ENCODE peak calls at places on chromosome 22, in four cellular contexts. Q is A549, D is HepG2, K is IMR-90. M is an unnamed sample.
A peak's percentile ranks its signal among the peaks of the same experiment; 100 is the strongest.

GRCh38 chr22:29139965-29140782 is 65.5 kb upstream of the EMID1 start:
- DNase-seq in D (peak; percentile 60), K (peak; percentile 58), Q (no peak), M (no peak)

GRCh38 chr22:43013355-43014061 is 1.4 kb downstream of the PACSIN2 start:
- DNase-seq in D (peak; percentile 27), K (no peak), Q (no peak), M (no peak)

GRCh38 chr22:46638601-46639431 is 18.6 kb downstream of the GRAMD4 start:
- DNase-seq in K (peak; percentile 33), Q (no peak), D (peak; percentile 99), M (no peak)

GRCh38 chr22:45708145-45708544 is 36.5 kb downstream of the ATXN10 start:
- DNase-seq in K (no peak), D (no peak), Q (no peak), M (no peak)

GRCh38 chr22:41288245-41288946 is 2.4 kb upstream of the RANGAP1 start:
- DNase-seq in Q (peak; percentile 71), D (peak; percentile 92), K (peak; percentile 88), M (no peak)

GRCh38 chr22:46977656-46978343 is 215.3 kb downstream of the TBC1D22A start:
- DNase-seq in Q (no peak), K (no peak), D (no peak), M (no peak)

GRCh38 chr22:46001426-46002106 is 24.6 kb upstream of the WNT7B start:
- DNase-seq in D (no peak), Q (no peak), K (no peak), M (no peak)

GRCh38 chr22:40499187-40499753 is 128.9 kb downstream of the SGSM3 start:
- DNase-seq in D (peak; percentile 84), Q (peak; percentile 60), K (peak; percentile 99), M (peak; percentile 40)

GRCh38 chr22:17120711-17121234 is 387 bp downstream of the TMEM121B start:
- DNase-seq in K (no peak), Q (no peak), D (no peak), M (peak; percentile 40)

GRCh38 chr22:47835726-47836125 is 1073.3 kb downstream of the TBC1D22A start:
- DNase-seq in Q (no peak), K (peak; percentile 6), D (peak; percentile 15), M (no peak)

GRCh38 chr22:38318792-38319773 is 1.9 kb upstream of the CSNK1E start:
- DNase-seq in Q (no peak), D (peak; percentile 30), K (no peak), M (no peak)
- H3K4me2 ChIP-seq in Q (peak overlapping the region; percentile 97), D (peak overlapping the region; percentile 91), K (no peak overlapping the region), M (no peak overlapping the region)

DNA sequence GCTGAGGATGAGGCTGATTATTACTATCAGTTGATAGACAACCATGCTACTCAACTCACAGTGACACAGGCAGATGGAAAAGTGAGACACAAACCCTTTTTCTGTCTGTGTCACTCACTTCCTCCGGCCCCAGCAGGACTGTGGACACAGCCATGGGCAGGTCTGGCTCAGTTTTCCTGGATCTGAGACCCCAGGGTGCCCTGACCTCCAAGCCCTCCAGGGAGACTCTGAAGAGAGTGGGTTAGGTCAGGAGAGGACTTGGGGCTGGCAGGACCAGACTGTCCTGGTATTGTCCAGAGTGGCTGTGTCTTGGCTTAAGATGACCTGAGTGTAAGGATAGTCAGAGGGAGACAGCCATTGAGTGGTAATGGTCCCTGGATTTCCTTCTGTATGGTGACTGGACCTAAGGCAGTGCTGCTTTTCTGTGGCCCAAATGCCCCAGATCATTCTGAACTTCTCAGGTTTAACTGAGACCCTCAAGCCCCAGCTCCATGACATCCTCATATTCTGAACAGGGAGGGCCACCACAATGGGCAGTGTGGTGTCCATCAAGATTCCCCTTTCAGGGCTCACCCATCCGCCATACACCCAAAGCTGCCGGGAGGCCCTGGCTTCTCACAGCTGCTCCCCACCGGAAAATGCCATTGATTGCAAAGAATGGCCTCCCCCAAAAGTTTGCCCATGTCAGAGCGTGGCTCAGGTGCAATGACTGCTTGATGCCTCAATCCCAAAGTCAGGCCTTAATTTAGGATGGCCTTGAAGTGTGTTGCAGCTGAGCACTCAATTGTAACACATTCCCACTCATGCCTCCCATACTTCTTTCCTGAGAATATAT is 36.2 kb upstream of the PRAME start:
- DNase-seq in K (no peak), Q (no peak), D (no peak), M (no peak)
- TF ChIP-seq RFX5 in K (no peak), Q (no peak), D (no peak), M (no peak)

GRCh38 chr22:36376265-36376664 is 11.5 kb downstream of the MYH9 start:
- DNase-seq in D (no peak), Q (no peak), K (no peak), M (no peak)

GRCh38 chr22:36377022-36377631 is 10.6 kb downstream of the MYH9 start:
- DNase-seq in K (no peak), D (no peak), Q (no peak), M (no peak)

GRCh38 chr22:36374603-36375024 is 13.2 kb downstream of the MYH9 start:
- DNase-seq in K (peak; percentile 77), D (no peak), Q (no peak), M (no peak)

GRCh38 chr22:36373258-36373579 is 14.5 kb downstream of the MYH9 start:
- DNase-seq in K (peak; percentile 9), D (no peak), Q (no peak), M (no peak)

DNA sequence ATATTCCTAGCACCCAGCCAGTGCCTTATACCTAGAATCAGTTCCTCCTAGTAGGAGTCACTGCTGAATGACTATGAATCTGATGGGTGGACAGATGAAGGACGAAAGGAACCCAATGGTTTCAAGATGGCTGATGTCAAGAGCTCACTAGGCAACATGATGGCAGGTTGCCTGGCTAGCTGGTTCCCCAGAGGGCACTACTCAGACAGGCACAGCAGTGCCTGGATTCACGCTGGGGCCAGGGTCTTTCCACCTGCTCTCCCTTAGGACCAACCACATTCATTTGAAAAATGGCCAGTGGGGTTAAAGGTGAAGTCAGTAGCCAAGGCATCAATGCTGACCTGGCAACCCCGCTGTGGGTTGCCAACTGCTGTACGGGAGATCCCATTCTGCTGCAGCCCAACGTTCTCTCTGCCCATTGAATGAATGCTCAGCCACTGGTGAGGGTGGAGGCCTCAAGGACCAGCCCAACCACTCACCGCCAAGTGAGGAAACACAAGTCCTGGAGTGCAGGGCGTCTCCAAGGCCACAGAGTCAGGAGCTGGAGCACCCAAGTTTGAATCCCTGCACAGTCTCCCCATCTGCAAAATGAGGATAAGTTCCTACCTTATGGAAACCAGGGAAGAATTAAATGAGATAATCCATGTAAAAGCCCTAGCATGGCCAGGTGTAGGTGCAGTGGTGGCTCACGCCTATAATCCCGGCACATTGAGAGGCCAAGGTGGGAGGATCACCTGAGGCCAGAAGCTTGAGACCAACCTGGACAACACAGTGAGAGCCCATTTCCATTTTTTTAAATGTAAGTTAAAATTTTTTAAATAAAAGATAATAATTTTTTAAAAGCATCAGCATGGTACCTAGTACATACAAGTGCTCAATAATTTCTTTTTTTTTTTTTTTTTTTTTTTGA is 12.4 kb downstream of the MYH9 start:
- DNase-seq in Q (no peak), K (peak; percentile 10), D (no peak), M (no peak)
- H3K4me2 ChIP-seq in Q (peak overlapping the region; percentile 58), K (peak overlapping the region; percentile 38), D (no peak overlapping the region), M (no peak overlapping the region)

DNA sequence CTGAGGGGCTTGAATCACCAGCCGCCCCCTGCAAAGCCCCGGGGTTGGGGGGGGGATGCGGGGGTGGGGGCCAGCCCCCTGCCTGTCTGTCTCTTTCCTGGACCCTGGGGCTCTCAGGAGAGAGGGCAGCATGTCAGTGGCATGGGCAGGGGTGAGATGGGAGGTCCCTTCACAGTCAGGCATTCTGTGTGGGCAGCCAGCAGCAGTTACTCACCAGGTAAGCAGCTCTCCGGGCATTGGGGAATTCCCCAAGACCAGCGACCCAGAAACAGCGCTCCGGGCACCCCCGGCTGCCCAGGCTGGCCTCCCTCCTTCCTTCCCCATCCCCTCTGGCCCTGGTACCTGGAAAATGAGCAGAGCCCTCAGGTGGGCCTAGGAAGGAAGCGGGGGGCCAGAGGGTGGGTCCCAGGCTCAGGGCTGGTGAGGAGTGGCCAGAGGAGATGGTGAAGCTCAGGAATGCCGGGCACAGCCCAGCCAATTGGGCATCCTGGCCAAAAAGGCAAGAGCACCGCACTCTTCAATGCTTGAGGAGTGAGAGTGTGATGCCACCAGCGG is 4.2 kb upstream of the LIF start:
- DNase-seq in D (no peak), Q (peak; percentile 54), K (peak; percentile 86), M (no peak)
- TF ChIP-seq RFX5 in D (no peak), Q (no peak), K (no peak), M (no peak)

GRCh38 chr22:50301581-50301991 is 5.9 kb downstream of the PLXNB2 start:
- DNase-seq in D (no peak), Q (no peak), K (no peak), M (no peak)

GRCh38 chr22:50303515-50303847 is 4.0 kb downstream of the PLXNB2 start:
- DNase-seq in Q (no peak), K (no peak), D (no peak), M (no peak)

GRCh38 chr22:50302564-50302963 is 4.9 kb downstream of the PLXNB2 start:
- DNase-seq in K (no peak), Q (no peak), D (no peak), M (no peak)

GRCh38 chr22:50300620-50301257 is 6.7 kb downstream of the PLXNB2 start:
- DNase-seq in Q (no peak), D (no peak), K (no peak), M (no peak)

GRCh38 chr22:50302041-50302541 is 5.4 kb downstream of the PLXNB2 start:
- DNase-seq in Q (no peak), D (no peak), K (peak; percentile 17), M (no peak)
- H3K4me2 ChIP-seq in Q (peak overlapping the region; percentile 96), D (no peak overlapping the region), K (peak overlapping the region; percentile 57), M (no peak overlapping the region)

DNA sequence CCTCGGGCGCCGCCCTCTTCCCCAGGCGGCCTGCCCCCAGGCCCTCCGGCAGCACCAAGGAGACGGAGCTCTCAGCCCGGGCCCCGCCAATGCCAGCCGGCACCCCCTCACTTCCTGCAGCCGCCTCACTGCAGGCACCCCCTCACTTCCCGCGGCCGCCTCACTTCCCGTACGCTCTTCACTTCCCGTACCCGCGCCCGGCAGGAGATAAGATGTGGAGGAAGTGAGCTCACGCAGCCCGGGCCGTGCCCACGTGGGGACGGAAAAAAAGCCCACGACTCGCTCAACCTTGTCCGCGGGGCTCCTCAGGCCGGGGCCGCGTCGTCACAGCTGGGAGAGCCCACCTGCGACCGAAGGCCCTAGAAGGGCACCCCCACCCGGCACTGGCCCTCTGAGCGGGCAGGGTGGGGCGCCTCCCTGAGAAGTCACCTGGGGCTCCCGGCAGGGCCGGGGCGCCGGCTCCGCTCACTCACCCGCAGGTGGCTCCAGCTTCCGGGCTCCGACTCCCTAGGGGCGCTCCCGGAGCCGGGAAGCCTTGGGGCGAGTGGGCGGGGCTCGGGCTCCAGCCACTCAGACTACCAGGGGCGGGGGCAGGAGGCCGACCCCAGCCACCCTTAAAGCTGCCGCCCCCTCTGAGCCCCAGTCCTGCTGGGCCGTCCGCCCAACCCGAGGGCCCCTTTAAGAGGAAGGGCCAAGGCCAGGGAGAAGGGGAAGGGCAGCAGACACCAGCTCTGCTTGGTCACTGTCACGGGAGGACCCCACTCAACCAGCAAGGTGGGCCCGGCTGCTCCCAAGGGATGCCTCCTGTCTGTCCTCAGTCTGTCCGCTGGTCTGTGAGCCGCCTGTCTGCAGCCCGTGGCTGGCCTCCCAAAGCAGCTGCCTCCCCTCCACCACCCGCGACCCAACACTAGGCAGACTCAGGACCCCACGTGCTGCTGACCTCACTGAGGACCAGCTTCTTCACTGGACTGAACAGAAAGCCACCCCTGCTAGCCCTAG is 31.4 kb downstream of the PISD start:
- DNase-seq in Q (peak; percentile 61), K (peak; percentile 74), D (peak; percentile 75), M (peak; percentile 90)
- TF ChIP-seq RFX5 in Q (no peak), K (no peak), D (no peak), M (no peak)

GRCh38 chr22:26953380-26953807 is 296.0 kb downstream of the MIAT start:
- DNase-seq in K (no peak), Q (no peak), D (no peak), M (no peak)
- H3K4me2 ChIP-seq in K (no peak overlapping the region), Q (no peak overlapping the region), D (no peak overlapping the region), M (no peak overlapping the region)